ENCODE peak calls at places on chromosomes 3 and 15, in six cellular contexts. One of them, this sample, is unnamed.

GRCh38 chr15:48899793-48900192 is 21.9 kb downstream of the EID1 start:
- DNase-seq in thoracic aorta: no peak
- DNase-seq in AG09309: no peak
- DNase-seq in mucosa of descending colon: no peak
- DNase-seq in choroid plexus epithelial cell: no peak
- DNase-seq in fibroblast of villous mesenchyme: no peak
- DNase-seq in this sample: no peak

GRCh38 chr3:161028485-161029018 is 76.6 kb downstream of the B3GALNT1 start:
- DNase-seq in fibroblast of villous mesenchyme: no peak
- DNase-seq in mucosa of descending colon: no peak
- DNase-seq in choroid plexus epithelial cell: no peak
- DNase-seq in thoracic aorta: no peak
- DNase-seq in AG09309: no peak
- DNase-seq in this sample: no peak

GRCh38 chr3:129404610-129405009 is 23.8 kb downstream of the EFCAB12 start:
- DNase-seq in mucosa of descending colon: no peak
- DNase-seq in choroid plexus epithelial cell: no peak
- DNase-seq in thoracic aorta: no peak
- DNase-seq in AG09309: no peak
- DNase-seq in fibroblast of villous mesenchyme: no peak
- DNase-seq in this sample: no peak

GRCh38 chr3:129892857-129893615 is 475 bp downstream of the TMCC1 start:
- DNase-seq in AG09309: no peak
- DNase-seq in fibroblast of villous mesenchyme: no peak
- DNase-seq in thoracic aorta: peak; percentile 16
- DNase-seq in choroid plexus epithelial cell: no peak
- DNase-seq in mucosa of descending colon: peak; percentile 86
- DNase-seq in this sample: no peak

GRCh38 chr15:66196565-66196964 is 57.0 kb downstream of the MEGF11 start:
- DNase-seq in mucosa of descending colon: no peak
- DNase-seq in AG09309: no peak
- DNase-seq in thoracic aorta: no peak
- DNase-seq in choroid plexus epithelial cell: peak; percentile 5
- DNase-seq in fibroblast of villous mesenchyme: peak; percentile 23
- DNase-seq in this sample: no peak

GRCh38 chr15:74817370-74817737 is 4.7 kb downstream of the LMAN1L start:
- DNase-seq in AG09309: no peak
- DNase-seq in fibroblast of villous mesenchyme: peak; percentile 8
- DNase-seq in choroid plexus epithelial cell: peak; percentile 24
- DNase-seq in mucosa of descending colon: peak; percentile 76
- DNase-seq in thoracic aorta: no peak
- DNase-seq in this sample: no peak

GRCh38 chr3:9976736-9977709 is 9.6 kb downstream of the EMC3 start:
- DNase-seq in choroid plexus epithelial cell: peak; percentile 98
- DNase-seq in AG09309: peak; percentile 98
- DNase-seq in mucosa of descending colon: no peak
- DNase-seq in fibroblast of villous mesenchyme: peak; percentile 97
- DNase-seq in thoracic aorta: peak; percentile 67
- DNase-seq in this sample: peak; percentile 94

GRCh38 chr3:23697416-23697815 is 108.3 kb upstream of the UBE2E1 start:
- DNase-seq in fibroblast of villous mesenchyme: no peak
- DNase-seq in mucosa of descending colon: no peak
- DNase-seq in choroid plexus epithelial cell: no peak
- DNase-seq in thoracic aorta: no peak
- DNase-seq in AG09309: no peak
- DNase-seq in this sample: no peak

DNA sequence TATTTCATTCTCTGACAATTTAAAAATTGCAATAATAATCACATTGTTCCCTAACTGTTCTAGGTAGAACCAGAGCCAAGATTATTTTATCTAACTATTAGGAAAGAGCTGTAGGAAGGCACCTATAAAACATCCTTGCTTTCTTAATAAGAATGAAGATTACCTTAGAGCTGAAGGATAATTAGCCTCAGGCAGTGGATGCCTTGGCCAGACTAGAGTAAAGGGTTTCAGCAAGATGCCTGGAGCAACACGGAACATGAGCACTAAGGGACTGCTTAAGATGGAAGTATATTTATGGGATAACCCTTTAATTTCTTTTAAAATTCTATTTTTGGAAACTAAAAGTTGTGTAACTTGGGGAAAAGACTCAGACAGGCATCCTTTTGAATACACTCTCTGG is 456.6 kb upstream of the RBMS3 start:
- DNase-seq in AG09309: no peak
- DNase-seq in thoracic aorta: no peak
- DNase-seq in fibroblast of villous mesenchyme: no peak
- DNase-seq in mucosa of descending colon: no peak
- DNase-seq in choroid plexus epithelial cell: no peak
- DNase-seq in this sample: no peak
- TF ChIP-seq CTCF in AG09309: no peak
- TF ChIP-seq CTCF in thoracic aorta: no peak
- TF ChIP-seq CTCF in fibroblast of villous mesenchyme: no peak
- TF ChIP-seq CTCF in mucosa of descending colon: no peak
- TF ChIP-seq CTCF in choroid plexus epithelial cell: no peak
- TF ChIP-seq CTCF in this sample: no peak

DNA sequence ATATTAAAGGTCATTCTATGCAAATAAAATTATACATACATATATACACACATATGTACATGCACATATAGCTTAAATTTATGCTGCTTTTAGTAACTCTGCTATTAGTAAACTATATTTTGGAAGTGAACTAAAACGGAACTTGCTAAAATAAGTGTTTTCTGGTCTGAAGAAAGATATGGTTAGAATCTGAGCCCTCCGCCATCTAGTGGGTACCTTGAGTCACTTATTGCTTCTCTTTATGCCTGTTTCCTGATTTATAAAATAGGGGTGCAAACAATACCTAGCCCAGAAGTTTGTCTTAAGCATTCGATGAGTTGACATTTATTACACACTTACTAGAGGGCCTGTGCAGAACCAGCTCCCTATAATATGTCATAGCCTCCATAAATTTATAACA is 255.7 kb downstream of the CNTN6 start:
- DNase-seq in choroid plexus epithelial cell: peak; percentile 0
- DNase-seq in mucosa of descending colon: no peak
- DNase-seq in AG09309: no peak
- DNase-seq in thoracic aorta: no peak
- DNase-seq in fibroblast of villous mesenchyme: no peak
- DNase-seq in this sample: no peak
- TF ChIP-seq CTCF in choroid plexus epithelial cell: no peak
- TF ChIP-seq CTCF in mucosa of descending colon: no peak
- TF ChIP-seq CTCF in AG09309: no peak
- TF ChIP-seq CTCF in thoracic aorta: no peak
- TF ChIP-seq CTCF in fibroblast of villous mesenchyme: no peak
- TF ChIP-seq CTCF in this sample: no peak

GRCh38 chr3:57112206-57112605 is 51.7 kb downstream of the SPATA12 start:
- DNase-seq in AG09309: no peak
- DNase-seq in fibroblast of villous mesenchyme: no peak
- DNase-seq in thoracic aorta: no peak
- DNase-seq in mucosa of descending colon: no peak
- DNase-seq in choroid plexus epithelial cell: peak; percentile 13
- DNase-seq in this sample: no peak
- TF ChIP-seq CTCF in AG09309: peak; percentile 24
- TF ChIP-seq CTCF in fibroblast of villous mesenchyme: peak; percentile 37
- TF ChIP-seq CTCF in thoracic aorta: peak; percentile 29
- TF ChIP-seq CTCF in mucosa of descending colon: no peak
- TF ChIP-seq CTCF in choroid plexus epithelial cell: peak; percentile 43
- TF ChIP-seq CTCF in this sample: peak; percentile 7

GRCh38 chr15:52171386-52171785 is 19.8 kb downstream of the GNB5 start:
- DNase-seq in mucosa of descending colon: no peak
- DNase-seq in choroid plexus epithelial cell: peak; percentile 70
- DNase-seq in fibroblast of villous mesenchyme: peak; percentile 7
- DNase-seq in AG09309: no peak
- DNase-seq in thoracic aorta: no peak
- DNase-seq in this sample: no peak
- TF ChIP-seq CTCF in mucosa of descending colon: no peak
- TF ChIP-seq CTCF in choroid plexus epithelial cell: peak; percentile 43
- TF ChIP-seq CTCF in fibroblast of villous mesenchyme: peak; percentile 10
- TF ChIP-seq CTCF in AG09309: no peak
- TF ChIP-seq CTCF in thoracic aorta: no peak
- TF ChIP-seq CTCF in this sample: no peak

GRCh38 chr15:31544361-31544760 is 217.7 kb downstream of the KLF13 start:
- DNase-seq in mucosa of descending colon: no peak
- DNase-seq in thoracic aorta: no peak
- DNase-seq in AG09309: no peak
- DNase-seq in choroid plexus epithelial cell: no peak
- DNase-seq in fibroblast of villous mesenchyme: no peak
- DNase-seq in this sample: no peak
- TF ChIP-seq CTCF in mucosa of descending colon: no peak
- TF ChIP-seq CTCF in thoracic aorta: no peak
- TF ChIP-seq CTCF in AG09309: no peak
- TF ChIP-seq CTCF in choroid plexus epithelial cell: no peak
- TF ChIP-seq CTCF in fibroblast of villous mesenchyme: no peak
- TF ChIP-seq CTCF in this sample: no peak

GRCh38 chr15:28950916-28951315 is 65.1 kb downstream of the APBA2 start:
- DNase-seq in fibroblast of villous mesenchyme: no peak
- DNase-seq in mucosa of descending colon: no peak
- DNase-seq in AG09309: no peak
- DNase-seq in thoracic aorta: no peak
- DNase-seq in choroid plexus epithelial cell: no peak
- DNase-seq in this sample: no peak
- TF ChIP-seq CTCF in fibroblast of villous mesenchyme: no peak
- TF ChIP-seq CTCF in mucosa of descending colon: no peak
- TF ChIP-seq CTCF in AG09309: no peak
- TF ChIP-seq CTCF in thoracic aorta: no peak
- TF ChIP-seq CTCF in choroid plexus epithelial cell: no peak
- TF ChIP-seq CTCF in this sample: no peak

DNA sequence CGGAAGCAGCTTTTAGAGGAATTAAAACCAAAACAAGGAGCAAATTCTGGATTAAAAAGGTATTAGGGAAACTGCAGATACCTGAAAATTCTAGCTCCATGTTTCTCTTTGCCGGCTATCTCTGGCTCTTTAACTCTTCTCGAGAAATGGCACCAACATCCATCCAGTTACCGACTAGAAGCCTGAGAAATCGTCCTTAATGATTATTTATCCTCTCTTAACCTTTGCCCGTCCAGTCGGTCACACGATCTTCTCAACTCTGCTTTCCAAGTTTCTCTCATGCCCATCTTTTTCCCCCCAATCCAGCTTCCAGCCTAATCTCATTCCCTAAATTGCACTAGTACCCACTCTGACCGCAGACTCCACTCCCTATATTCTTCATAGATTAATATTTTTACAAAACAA is 596 bp upstream of the SGO1 start:
- DNase-seq in thoracic aorta: no peak
- DNase-seq in mucosa of descending colon: no peak
- DNase-seq in fibroblast of villous mesenchyme: no peak
- DNase-seq in choroid plexus epithelial cell: no peak
- DNase-seq in AG09309: no peak
- DNase-seq in this sample: no peak
- TF ChIP-seq CTCF in thoracic aorta: no peak
- TF ChIP-seq CTCF in mucosa of descending colon: no peak
- TF ChIP-seq CTCF in fibroblast of villous mesenchyme: no peak
- TF ChIP-seq CTCF in choroid plexus epithelial cell: no peak
- TF ChIP-seq CTCF in AG09309: no peak
- TF ChIP-seq CTCF in this sample: no peak

GRCh38 chr15:50358805-50359204 is 3.8 kb upstream of the GABPB1 start:
- DNase-seq in mucosa of descending colon: no peak
- DNase-seq in AG09309: no peak
- DNase-seq in fibroblast of villous mesenchyme: peak; percentile 45
- DNase-seq in choroid plexus epithelial cell: peak; percentile 64
- DNase-seq in thoracic aorta: no peak
- DNase-seq in this sample: no peak
- TF ChIP-seq CTCF in mucosa of descending colon: no peak
- TF ChIP-seq CTCF in AG09309: peak; percentile 56
- TF ChIP-seq CTCF in fibroblast of villous mesenchyme: peak; percentile 48
- TF ChIP-seq CTCF in choroid plexus epithelial cell: peak; percentile 66
- TF ChIP-seq CTCF in thoracic aorta: no peak
- TF ChIP-seq CTCF in this sample: peak; percentile 48

DNA sequence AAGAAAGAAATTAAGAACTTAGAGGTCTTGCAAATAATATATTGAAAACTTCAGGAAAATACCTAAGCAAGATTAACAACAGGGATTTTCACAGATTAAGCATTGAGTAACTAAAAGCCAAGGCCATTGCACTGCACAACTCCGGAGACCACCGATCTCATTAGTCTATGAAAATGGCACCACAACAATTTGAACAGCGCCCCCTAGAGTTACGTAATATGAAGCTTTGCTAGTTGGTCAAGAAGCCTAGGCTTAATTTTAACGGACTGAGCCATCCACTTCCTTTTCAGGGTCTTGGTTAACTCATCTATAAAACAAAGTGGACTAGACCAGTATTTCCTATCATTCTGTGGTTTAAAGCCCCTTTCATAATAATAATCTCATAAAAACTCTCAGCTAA is 24.8 kb downstream of the TMEM212 start:
- DNase-seq in mucosa of descending colon: no peak
- DNase-seq in thoracic aorta: no peak
- DNase-seq in choroid plexus epithelial cell: no peak
- DNase-seq in fibroblast of villous mesenchyme: peak; percentile 42
- DNase-seq in AG09309: no peak
- DNase-seq in this sample: no peak
- TF ChIP-seq CTCF in mucosa of descending colon: no peak
- TF ChIP-seq CTCF in thoracic aorta: peak; percentile 15
- TF ChIP-seq CTCF in choroid plexus epithelial cell: peak; percentile 52
- TF ChIP-seq CTCF in fibroblast of villous mesenchyme: peak; percentile 39
- TF ChIP-seq CTCF in AG09309: peak; percentile 4
- TF ChIP-seq CTCF in this sample: peak; percentile 15

GRCh38 chr3:169813757-169814517 is 1.2 kb upstream of the LRRC34 start:
- DNase-seq in AG09309: no peak
- DNase-seq in thoracic aorta: no peak
- DNase-seq in choroid plexus epithelial cell: peak; percentile 37
- DNase-seq in fibroblast of villous mesenchyme: peak; percentile 39
- DNase-seq in mucosa of descending colon: peak; percentile 65
- DNase-seq in this sample: no peak
- TF ChIP-seq CTCF in AG09309: peak; percentile 18
- TF ChIP-seq CTCF in thoracic aorta: no peak
- TF ChIP-seq CTCF in choroid plexus epithelial cell: peak; percentile 49
- TF ChIP-seq CTCF in fibroblast of villous mesenchyme: peak; percentile 43
- TF ChIP-seq CTCF in mucosa of descending colon: peak; percentile 36
- TF ChIP-seq CTCF in this sample: peak; percentile 30

This sample was measured in AG09319.